ENCODE peak calls at places on chromosomes 16 and 17, in five cellular contexts. H, B, A, R and T are unnamed samples.

GRCh38 chr17:35433075-35433894 is 985 bp upstream of the SLFN12 start:
- DNase-seq in H (peak), B (peak), A (no peak), R (peak), T (no peak)

GRCh38 chr17:16521070-16521727 is 29.2 kb upstream of the LRRC75A start:
- DNase-seq in H (no peak), B (peak), A (peak), R (peak), T (peak)

GRCh38 chr16:81600275-81600674 is 155.7 kb downstream of the CMIP start:
- DNase-seq in H (no peak), B (no peak), A (no peak), R (peak), T (no peak)

GRCh38 chr16:16018705-16019104 is 69.3 kb downstream of the ABCC1 start:
- DNase-seq in H (no peak), B (no peak), A (no peak), R (no peak), T (no peak)

GRCh38 chr16:84117482-84117843 is 721 bp upstream of the MBTPS1 start:
- DNase-seq in H (no peak), B (peak), A (no peak), R (peak), T (no peak)

GRCh38 chr17:21302711-21303425 is 18.4 kb downstream of the MAP2K3 start:
- DNase-seq in H (no peak), B (no peak), A (no peak), R (no peak), T (no peak)

GRCh38 chr17:80782536-80783427 is 208.9 kb upstream of the CHMP6 start:
- DNase-seq in H (no peak), B (no peak), A (no peak), R (peak), T (no peak)

GRCh38 chr17:59435238-59435637 is 103.8 kb downstream of the YPEL2 start:
- DNase-seq in H (no peak), B (no peak), A (no peak), R (peak), T (no peak)

GRCh38 chr17:27570578-27570914 is 60.4 kb upstream of the LGALS9 start:
- DNase-seq in H (no peak), B (no peak), A (no peak), R (no peak), T (no peak)

GRCh38 chr17:4449736-4450135 is 16.0 kb downstream of the SPNS3 start:
- DNase-seq in H (peak), B (no peak), A (no peak), R (no peak), T (no peak)

GRCh38 chr17:82832411-82832810 is 7.4 kb downstream of the ZNF750 start:
- DNase-seq in H (peak), B (no peak), A (no peak), R (no peak), T (no peak)

GRCh38 chr17:42895185-42895555 is 5.4 kb upstream of the G6PC1 start:
- DNase-seq in H (peak), B (no peak), A (no peak), R (peak), T (no peak)

GRCh38 chr17:79678091-79678731 is 52.5 kb upstream of the ENPP7 start:
- DNase-seq in H (no peak), B (no peak), A (no peak), R (no peak), T (no peak)

GRCh38 chr16:88509749-88510069 is 56.6 kb downstream of the ZFPM1 start:
- DNase-seq in H (no peak), B (no peak), A (no peak), R (no peak), T (no peak)

GRCh38 chr16:72013389-72013788 is 4.8 kb downstream of the DHODH start:
- DNase-seq in H (peak), B (no peak), A (no peak), R (peak), T (no peak)

GRCh38 chr17:78197147-78197830 is 10.1 kb downstream of the AFMID start:
- DNase-seq in H (no peak), B (no peak), A (no peak), R (no peak), T (peak)

GRCh38 chr17:17782425-17783120 is 54.2 kb downstream of the SREBF1 start:
- DNase-seq in H (no peak), B (no peak), A (no peak), R (no peak), T (peak)

GRCh38 chr17:12388206-12388605 is 277.5 kb upstream of the MYOCD start:
- DNase-seq in H (no peak), B (no peak), A (no peak), R (peak), T (no peak)

GRCh38 chr17:73352261-73352660 is 40.5 kb upstream of the CDC42EP4 start:
- DNase-seq in H (no peak), B (no peak), A (no peak), R (no peak), T (no peak)
- H3K27ac ChIP-seq in H (no peak), B (no peak), A (no peak), R (no peak), T (no peak)

GRCh38 chr17:1493291-1493980 is 950 bp upstream of the MYO1C start:
- DNase-seq in H (peak), B (no peak), A (no peak), R (no peak), T (no peak)
- H3K27ac ChIP-seq in H (peak), B (no peak), A (no peak), R (no peak), T (no peak)

GRCh38 chr17:73293031-73293430 is 18.8 kb downstream of the CDC42EP4 start:
- DNase-seq in H (peak), B (no peak), A (no peak), R (no peak), T (no peak)
- H3K27ac ChIP-seq in H (peak), B (no peak), A (no peak), R (peak), T (peak)

DNA sequence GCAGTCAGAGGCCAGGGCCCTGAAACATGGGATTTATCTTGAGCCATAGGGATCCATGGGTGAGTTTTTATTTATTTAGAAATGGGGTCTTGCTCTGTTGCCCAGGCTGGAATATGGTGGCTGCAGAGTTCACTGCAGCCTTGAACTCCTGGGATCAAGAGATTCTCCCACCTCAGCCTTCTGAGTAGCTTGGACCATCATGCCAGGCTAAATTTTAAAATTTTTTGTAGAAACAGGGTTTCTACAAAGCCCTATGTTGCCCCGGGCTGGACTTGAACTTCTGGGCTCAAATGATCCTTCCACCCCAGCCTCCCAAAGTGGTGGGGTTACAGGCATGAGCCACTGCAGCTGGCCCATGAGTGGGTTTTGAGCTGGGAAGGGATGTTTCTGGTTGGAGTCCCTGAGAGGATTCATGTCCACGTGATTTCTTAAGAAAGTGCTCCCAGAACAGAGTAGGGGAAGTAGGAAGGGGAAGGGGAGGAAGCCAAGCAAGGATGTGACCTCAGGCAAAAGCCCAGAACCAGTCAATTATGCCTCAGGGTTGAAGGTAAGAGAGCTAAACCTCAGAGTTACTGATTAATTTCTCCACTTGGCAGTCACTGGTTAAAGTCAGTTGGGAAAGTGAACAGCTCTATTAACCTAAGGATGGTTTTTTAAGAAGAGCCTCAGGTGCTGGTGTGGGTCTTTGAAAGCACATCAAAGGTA is 3.9 kb upstream of the KAT8 start:
- DNase-seq in H (no peak), B (no peak), A (no peak), R (no peak), T (no peak)
- H3K27ac ChIP-seq in H (peak), B (no peak), A (no peak), R (no peak), T (peak)

GRCh38 chr17:40209404-40210093 is 9.6 kb upstream of the WIPF2 start:
- DNase-seq in H (no peak), B (no peak), A (no peak), R (peak), T (no peak)
- H3K27ac ChIP-seq in H (no peak), B (no peak), A (no peak), R (peak), T (no peak)